ENCODE peak calls at places on chromosomes 6 and 20, in five cellular contexts. M is stimulated activated CD8-positive, alpha-beta memory T cell treated with anti-CD3 and anti-CD28 coated beads, Interleukin-2, amount 100 ng/mL, for 1 hour; I is occipital lobe; A is GM13977; V is epithelial cell of proximal tubule. R is an unnamed sample.

GRCh38 chr6:170167657-170168159 is 123.2 kb downstream of the DLL1 start:
- DNase-seq in I (no peak), A (no peak), V (no peak), M (no peak), R (no peak)

GRCh38 chr6:112576421-112576820 is 229.3 kb downstream of the RFPL4B start:
- DNase-seq in V (no peak), I (no peak), A (no peak), M (no peak), R (no peak)

GRCh38 chr6:339480-339879 is 47.2 kb downstream of the DUSP22 start:
- DNase-seq in M (no peak), I (no peak), V (no peak), A (no peak), R (no peak)

GRCh38 chr6:31110825-31111582 is 1.4 kb downstream of the C6orf15 start:
- DNase-seq in V (no peak), M (no peak), I (no peak), A (no peak), R (no peak)

GRCh38 chr6:166381733-166382499 is 824 bp downstream of the MPC1 start:
- DNase-seq in M (no peak), I (peak; percentile 55), A (peak; percentile 79), V (peak; percentile 18), R (peak; percentile 42)

GRCh38 chr6:7505196-7505699 is 36.2 kb upstream of the DSP start:
- DNase-seq in V (peak; percentile 98), A (no peak), I (peak; percentile 33), M (no peak), R (no peak)

GRCh38 chr6:152404936-152405595 is 232.1 kb downstream of the SYNE1 start:
- DNase-seq in V (no peak), I (no peak), A (no peak), M (no peak), R (no peak)

GRCh38 chr6:48670546-48670945 is 559.5 kb upstream of the PTCHD4 start:
- DNase-seq in A (no peak), I (no peak), V (no peak), M (no peak), R (no peak)

GRCh38 chr6:137148291-137149076 is 25.0 kb downstream of the IL22RA2 start:
- DNase-seq in V (peak; percentile 73), I (no peak), A (no peak), M (no peak), R (no peak)

GRCh38 chr6:19465240-19465639 is 371.9 kb upstream of the ID4 start:
- DNase-seq in V (no peak), A (no peak), I (no peak), M (no peak), R (no peak)

GRCh38 chr20:63976980-63977391 is 2.5 kb downstream of the SAMD10 start:
- DNase-seq in A (no peak), I (no peak), M (no peak), V (no peak), R (no peak)